ENCODE peak calls at places on chromosomes 13 and 19, in six cellular contexts. M, W, B, U, S and P are unnamed samples.

GRCh38 chr13:29457299-29457698 is 138.2 kb downstream of the SLC7A1 start:
- DNase-seq in M (no peak), W (no peak), B (peak; percentile 32), U (no peak), S (no peak), P (no peak)

GRCh38 chr19:45474191-45474940 is 6.6 kb downstream of the FOSB start:
- DNase-seq in M (no peak), W (no peak), B (no peak), U (no peak), S (no peak), P (no peak)

GRCh38 chr13:26465514-26465913 is 92.0 kb upstream of the WASF3 start:
- DNase-seq in M (peak; percentile 26), W (no peak), B (no peak), U (no peak), S (no peak), P (no peak)

GRCh38 chr19:4586691-4587090 is 27.2 kb upstream of the SEMA6B start:
- DNase-seq in M (no peak), W (no peak), B (no peak), U (no peak), S (no peak), P (no peak)

GRCh38 chr13:30615851-30616311 is 1.8 kb upstream of the USPL1 start:
- DNase-seq in M (no peak), W (peak; percentile 8), B (no peak), U (peak; percentile 9), S (no peak), P (no peak)

GRCh38 chr19:325937-326565 is 18.5 kb downstream of the MIER2 start:
- DNase-seq in M (no peak), W (no peak), B (no peak), U (no peak), S (no peak), P (no peak)

GRCh38 chr19:10283301-10283733 is 3.4 kb upstream of the ICAM4 start:
- DNase-seq in M (no peak), W (no peak), B (no peak), U (no peak), S (no peak), P (no peak)

GRCh38 chr19:35375505-35376307 is 4.8 kb downstream of the GPR42 start:
- DNase-seq in M (no peak), W (no peak), B (no peak), U (no peak), S (no peak), P (no peak)

GRCh38 chr13:99033814-99034213 is 56.0 kb upstream of the DOCK9 start:
- DNase-seq in M (no peak), W (peak; percentile 21), B (no peak), U (no peak), S (no peak), P (no peak)

GRCh38 chr13:32731576-32731975 is 145.3 kb downstream of the PDS5B start:
- DNase-seq in M (no peak), W (no peak), B (no peak), U (no peak), S (no peak), P (no peak)

GRCh38 chr13:22690756-22691155 is 490.0 kb upstream of the SGCG start:
- DNase-seq in M (no peak), W (no peak), B (no peak), U (no peak), S (no peak), P (no peak)

GRCh38 chr19:48638831-48639381 is 1.7 kb upstream of the DBP start:
- DNase-seq in M (peak; percentile 86), W (no peak), B (no peak), U (peak; percentile 77), S (no peak), P (no peak)

GRCh38 chr13:34156841-34157365 is 339.0 kb downstream of the RFC3 start:
- DNase-seq in M (no peak), W (peak; percentile 72), B (peak; percentile 92), U (no peak), S (peak; percentile 55), P (no peak)

GRCh38 chr19:35899547-35900214 is 659 bp downstream of the NFKBID start:
- DNase-seq in M (peak; percentile 78), W (peak; percentile 47), B (peak; percentile 72), U (peak; percentile 85), S (peak; percentile 78), P (no peak)

GRCh38 chr13:62997696-62998095 is 1582.0 kb upstream of the PCDH20 start:
- DNase-seq in M (no peak), W (no peak), B (no peak), U (no peak), S (no peak), P (no peak)

GRCh38 chr19:41521860-41522555 is 54.0 kb upstream of the CEACAM21 start:
- DNase-seq in M (peak; percentile 56), W (no peak), B (no peak), U (no peak), S (no peak), P (no peak)

GRCh38 chr19:14160017-14160703 is 23.8 kb upstream of the ASF1B start:
- DNase-seq in M (no peak), W (no peak), B (no peak), U (no peak), S (no peak), P (no peak)

GRCh38 chr13:52849727-52850395 is 1.4 kb upstream of the PCDH8 start:
- DNase-seq in M (peak; percentile 55), W (no peak), B (no peak), U (no peak), S (no peak), P (no peak)

GRCh38 chr19:46470376-46470775 is 987 bp downstream of the PNMA8A start:
- DNase-seq in M (no peak), W (no peak), B (no peak), U (no peak), S (no peak), P (no peak)

GRCh38 chr19:32302778-32303177 is 42.6 kb upstream of the ZNF507 start:
- DNase-seq in M (no peak), W (no peak), B (no peak), U (no peak), S (no peak), P (no peak)

GRCh38 chr13:41985788-41986508 is 25.0 kb upstream of the VWA8 start:
- DNase-seq in M (no peak), W (no peak), B (no peak), U (no peak), S (no peak), P (no peak)

GRCh38 chr19:1854542-1855039 is 6.3 kb upstream of the REXO1 start:
- DNase-seq in M (no peak), W (no peak), B (no peak), U (no peak), S (no peak), P (no peak)

GRCh38 chr19:37012093-37012745 is 66.0 kb upstream of the ZNF420 start:
- DNase-seq in M (no peak), W (no peak), B (no peak), U (no peak), S (no peak), P (no peak)

GRCh38 chr19:15101479-15102082 is 5.6 kb upstream of the SYDE1 start:
- DNase-seq in M (peak; percentile 87), W (peak; percentile 52), B (peak; percentile 38), U (peak; percentile 60), S (no peak), P (peak; percentile 70)

GRCh38 chr13:21399741-21400140 is 59.4 kb downstream of the ZDHHC20 start:
- DNase-seq in M (no peak), W (no peak), B (peak; percentile 28), U (no peak), S (no peak), P (no peak)

DNA sequence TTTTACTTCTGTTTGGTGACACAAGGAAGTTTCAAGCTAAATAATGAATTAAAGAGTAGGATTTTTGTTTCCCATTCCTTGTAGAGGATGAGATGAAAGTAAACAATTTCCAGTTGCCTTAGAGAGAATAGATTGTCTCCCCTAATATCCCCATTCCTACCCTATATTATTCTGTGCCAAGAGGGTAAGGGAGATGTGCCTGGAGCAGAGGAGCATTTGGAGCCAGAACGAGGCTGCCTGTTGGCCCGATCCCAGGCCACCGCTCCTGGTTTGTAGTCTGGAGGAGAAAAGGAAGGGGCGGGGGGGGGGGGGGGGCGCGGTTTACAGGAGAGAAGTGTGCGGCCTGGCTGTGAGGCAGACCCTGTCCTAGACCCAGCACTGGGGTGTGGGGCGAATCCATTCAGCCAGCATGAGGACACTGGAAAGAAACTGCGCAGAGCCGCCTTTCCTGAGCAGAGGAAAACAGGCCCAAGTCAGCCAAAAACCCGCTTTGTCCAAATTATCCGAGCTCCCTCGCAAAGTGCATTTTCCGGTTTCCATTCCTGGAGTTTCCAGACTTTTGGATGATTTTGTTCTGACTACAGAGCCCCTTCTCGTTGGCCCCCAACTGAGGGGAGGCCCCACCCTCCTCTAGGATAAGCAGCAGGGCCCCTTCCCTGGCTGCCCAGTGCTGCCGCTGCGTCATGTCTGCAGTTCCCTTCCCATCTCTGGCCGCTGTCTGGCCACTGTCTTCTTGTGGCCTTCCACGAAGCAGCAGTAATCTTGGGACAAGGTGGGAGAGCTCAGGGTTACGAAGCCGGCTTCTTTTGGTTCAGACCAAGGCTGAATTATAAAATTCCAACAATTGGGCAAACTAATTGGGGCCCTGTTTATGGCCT is 23.0 kb downstream of the NFIX start:
- DNase-seq in M (no peak), W (no peak), B (no peak), U (peak; percentile 50), S (no peak), P (no peak)
- TF ChIP-seq ZNF274 in M (no peak), W (no peak), B (no peak), U (no peak), S (no peak), P (no peak)

GRCh38 chr13:49893591-49893990 is 42.5 kb downstream of the SPRYD7 start:
- DNase-seq in M (no peak), W (peak; percentile 77), B (no peak), U (no peak), S (no peak), P (no peak)
- TF ChIP-seq ZNF274 in M (no peak), W (no peak), B (no peak), U (no peak), S (no peak), P (no peak)

DNA sequence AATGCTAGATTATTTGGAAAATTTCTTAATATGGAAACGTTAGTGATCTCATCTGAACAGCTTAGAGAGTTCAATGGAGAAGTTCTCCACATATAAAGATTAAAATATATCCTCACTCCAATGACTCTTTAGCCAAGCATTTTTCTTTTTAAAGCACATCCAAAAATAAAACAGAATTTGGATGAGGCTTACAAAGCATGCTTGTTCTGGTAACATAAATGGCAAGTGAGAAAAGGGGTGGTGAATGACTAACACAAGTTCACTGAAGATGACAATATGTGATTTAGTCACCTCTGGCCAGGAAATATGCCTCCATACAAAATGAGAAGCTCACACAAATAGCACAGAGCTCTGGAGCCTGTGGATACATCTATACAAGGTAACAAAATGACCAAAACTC is 253.0 kb downstream of the PCDH20 start:
- DNase-seq in M (no peak), W (no peak), B (no peak), U (no peak), S (no peak), P (no peak)
- TF ChIP-seq ZNF274 in M (no peak), W (no peak), B (no peak), U (no peak), S (no peak), P (no peak)

DNA sequence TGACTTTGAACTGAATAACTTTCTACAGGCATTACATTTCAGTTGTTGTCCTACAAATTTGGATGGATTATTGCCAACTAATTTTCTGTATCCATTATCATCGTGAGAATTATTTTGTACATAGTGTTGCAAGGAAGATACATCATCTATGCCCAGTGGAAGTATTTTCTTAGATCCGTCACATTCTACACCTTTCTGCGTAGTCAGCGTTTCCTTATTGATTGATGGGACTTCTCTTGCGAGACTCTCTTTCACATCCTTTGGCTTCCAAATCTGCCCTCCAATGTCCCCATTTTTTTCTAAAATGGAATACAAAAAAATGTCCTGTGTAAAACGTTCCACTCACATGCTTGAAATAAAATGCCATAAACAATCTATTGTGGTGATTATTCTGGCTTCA is 9.2 kb downstream of the ZIM3 start:
- DNase-seq in M (no peak), W (no peak), B (no peak), U (no peak), S (no peak), P (no peak)
- TF ChIP-seq ZNF274 in M (no peak), W (no peak), B (no peak), U (no peak), S (no peak), P (no peak)